ENCODE peak calls at places on chromosome X, in nine cellular contexts. M is fibroblast of pulmonary artery; Z is psoas muscle; H is CD4-positive, alpha-beta T cell; E is osteocyte; B is HFF-Myc; Y is GM13976; Q is chondrocyte; X is lower leg skin. V is an unnamed sample.

GRCh38 chrX:134803060-134803459 is 144.8 kb upstream of the PLAC1 start:
- DNase-seq in M (no peak), Z (no peak), H (no peak), E (no peak), B (no peak), Y (no peak), Q (no peak), X (no peak), V (no peak)

GRCh38 chrX:110228453-110228852 is 89.4 kb downstream of the AMMECR1 start:
- DNase-seq in M (no peak), Z (no peak), H (no peak), E (no peak), B (no peak), Y (no peak), Q (no peak), X (no peak), V (no peak)

GRCh38 chrX:133350751-133351150 is 64.5 kb downstream of the GPC4 start:
- DNase-seq in M (peak; percentile 34), Z (peak; percentile 34), H (no peak), E (no peak), B (no peak), Y (no peak), Q (no peak), X (peak; percentile 87), V (no peak)

GRCh38 chrX:14362731-14363130 is 166.6 kb upstream of the GLRA2 start:
- DNase-seq in M (peak; percentile 0), Z (no peak), H (no peak), E (no peak), B (no peak), Y (no peak), Q (no peak), X (no peak), V (no peak)

GRCh38 chrX:103211012-103211715 is 3.7 kb upstream of the BEX4 start:
- DNase-seq in M (peak; percentile 60), Z (no peak), H (peak; percentile 28), E (no peak), B (no peak), Y (peak; percentile 32), Q (no peak), X (peak; percentile 77), V (no peak)

GRCh38 chrX:41145920-41146608 is 60.8 kb downstream of the USP9X start:
- DNase-seq in M (peak; percentile 80), Z (no peak), H (no peak), E (no peak), B (peak; percentile 52), Y (no peak), Q (no peak), X (no peak), V (no peak)

GRCh38 chrX:68462653-68463052 is 29.4 kb upstream of the OPHN1 start:
- DNase-seq in M (peak; percentile 63), Z (no peak), H (no peak), E (no peak), B (peak; percentile 15), Y (no peak), Q (no peak), X (no peak), V (no peak)

GRCh38 chrX:45762699-45763647 is 562.3 kb upstream of the DIPK2B start:
- DNase-seq in M (no peak), Z (no peak), H (no peak), E (no peak), B (no peak), Y (no peak), Q (no peak), X (no peak), V (no peak)

GRCh38 chrX:110915120-110915519 is 119.5 kb upstream of the CHRDL1 start:
- DNase-seq in M (peak; percentile 0), Z (no peak), H (no peak), E (no peak), B (peak; percentile 64), Y (no peak), Q (no peak), X (no peak), V (no peak)

GRCh38 chrX:121571333-121571732 is 523.9 kb downstream of the GLUD2 start:
- DNase-seq in M (no peak), Z (no peak), H (no peak), E (no peak), B (no peak), Y (no peak), Q (no peak), X (no peak), V (no peak)

GRCh38 chrX:131734621-131735020 is 190.7 kb downstream of the OR13H1 start:
- DNase-seq in M (no peak), Z (peak; percentile 55), H (peak; percentile 67), E (peak; percentile 49), B (no peak), Y (no peak), Q (no peak), X (peak; percentile 91), V (peak; percentile 80)

GRCh38 chrX:115949900-115950822 is 220.4 kb upstream of the AGTR2 start:
- DNase-seq in M (no peak), Z (no peak), H (no peak), E (peak; percentile 78), B (no peak), Y (peak; percentile 26), Q (no peak), X (no peak), V (no peak)

GRCh38 chrX:28127662-28128061 is 146.4 kb upstream of the DCAF8L1 start:
- DNase-seq in M (no peak), Z (no peak), H (no peak), E (no peak), B (no peak), Y (no peak), Q (no peak), X (no peak), V (no peak)

GRCh38 chrX:48083212-48083611 is 11.8 kb upstream of the ZNF630 start:
- DNase-seq in M (peak; percentile 60), Z (no peak), H (peak; percentile 30), E (no peak), B (no peak), Y (peak; percentile 50), Q (no peak), X (no peak), V (no peak)

GRCh38 chrX:129427267-129427666 is 96.0 kb downstream of the SMARCA1 start:
- DNase-seq in M (no peak), Z (no peak), H (no peak), E (no peak), B (no peak), Y (no peak), Q (no peak), X (no peak), V (no peak)
- TF ChIP-seq CTCF in M (no peak), Z (no peak), H (no peak), E (no peak), B (peak; percentile 3), Y (peak; percentile 1), Q (no peak), X (no peak), V (no peak)

GRCh38 chrX:10722804-10723364 is 102.5 kb upstream of the MID1 start:
- DNase-seq in M (peak; percentile 67), Z (no peak), H (peak; percentile 4), E (no peak), B (peak; percentile 20), Y (peak; percentile 56), Q (no peak), X (no peak), V (peak; percentile 45)

GRCh38 chrX:10726647-10727046 is 106.3 kb upstream of the MID1 start:
- DNase-seq in M (peak; percentile 38), Z (no peak), H (no peak), E (no peak), B (no peak), Y (no peak), Q (no peak), X (no peak), V (no peak)

GRCh38 chrX:10729000-10729399 is 108.6 kb upstream of the MID1 start:
- DNase-seq in M (no peak), Z (no peak), H (no peak), E (no peak), B (no peak), Y (no peak), Q (no peak), X (no peak), V (no peak)

GRCh38 chrX:10725071-10725470 is 104.7 kb upstream of the MID1 start:
- DNase-seq in M (no peak), Z (no peak), H (no peak), E (no peak), B (no peak), Y (peak; percentile 30), Q (no peak), X (no peak), V (no peak)
- TF ChIP-seq CTCF in M (peak; percentile 33), Z (peak; percentile 10), H (no peak), E (no peak), B (no peak), Y (no peak), Q (peak; percentile 63), X (no peak), V (no peak)

GRCh38 chrX:129115104-129115503 is 408.2 kb downstream of the SMARCA1 start:
- DNase-seq in M (peak; percentile 10), Z (no peak), H (no peak), E (no peak), B (no peak), Y (peak; percentile 11), Q (no peak), X (no peak), V (no peak)
- TF ChIP-seq CTCF in M (no peak), Z (no peak), H (no peak), E (peak; percentile 28), B (no peak), Y (peak; percentile 12), Q (peak; percentile 67), X (no peak), V (no peak)

GRCh38 chrX:54921427-54922021 is 900 bp downstream of the TRO start:
- DNase-seq in M (peak; percentile 79), Z (peak; percentile 62), H (peak; percentile 38), E (peak; percentile 91), B (peak; percentile 10), Y (peak; percentile 66), Q (no peak), X (no peak), V (no peak)

GRCh38 chrX:54922547-54922946 is 1.9 kb downstream of the TRO start:
- DNase-seq in M (no peak), Z (no peak), H (no peak), E (no peak), B (no peak), Y (no peak), Q (no peak), X (no peak), V (no peak)

GRCh38 chrX:54923376-54923775 is 2.8 kb downstream of the TRO start:
- DNase-seq in M (no peak), Z (no peak), H (no peak), E (no peak), B (no peak), Y (no peak), Q (no peak), X (no peak), V (no peak)

DNA sequence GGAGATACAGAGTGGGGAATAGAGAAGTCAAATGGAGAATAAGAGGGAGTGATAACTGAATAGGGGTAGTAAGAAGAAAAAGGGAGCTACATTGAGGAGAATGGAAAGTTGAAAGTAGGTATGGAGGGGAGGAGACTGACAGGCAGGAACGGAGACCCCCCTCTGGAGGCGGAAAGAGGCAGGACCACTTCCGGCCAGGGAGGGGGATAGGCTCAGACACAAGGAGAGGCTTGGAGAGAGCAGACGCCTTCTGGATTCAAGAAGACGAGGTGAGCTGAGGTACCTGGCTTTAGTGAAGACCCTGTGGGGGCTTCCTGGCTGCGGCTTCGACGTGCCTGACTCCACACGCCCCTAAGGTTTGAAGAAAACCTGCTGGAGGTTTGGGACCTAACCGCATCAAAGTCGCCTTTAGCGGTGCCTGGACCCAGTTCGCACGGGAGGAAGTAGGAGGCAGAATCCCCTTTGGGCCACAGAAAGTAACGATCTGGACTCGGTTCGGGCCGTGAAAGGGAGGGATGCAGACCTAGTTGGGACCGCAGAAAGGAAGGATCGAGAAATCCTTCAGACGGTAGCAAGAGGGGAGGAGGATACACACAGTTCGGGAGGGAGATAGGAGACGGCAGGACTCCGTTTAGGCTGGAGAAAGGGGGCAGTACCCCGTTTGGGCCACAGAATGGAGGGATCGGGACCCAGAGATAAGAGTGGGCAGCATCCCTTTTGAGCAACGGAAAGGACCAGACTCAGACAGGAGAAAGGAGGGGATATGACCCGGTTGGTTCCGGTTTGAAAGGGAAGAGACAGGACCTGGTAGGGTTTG is at the start of gene TRO:
- DNase-seq in M (no peak), Z (no peak), H (no peak), E (no peak), B (no peak), Y (no peak), Q (no peak), X (no peak), V (no peak)
- TF ChIP-seq CTCF in M (peak; percentile 7), Z (no peak), H (no peak), E (peak; percentile 51), B (peak; percentile 12), Y (no peak), Q (peak; percentile 67), X (no peak), V (no peak)

V was measured in omental fat pad.